ENCODE peak calls at places on chromosomes 3 and 15, in eight cellular contexts. One of them, this sample, is unnamed.

GRCh38 chr3:13150624-13151023 is 77.4 kb upstream of the IQSEC1 start:
- DNase-seq in H54: no peak
- DNase-seq in lower leg skin: peak; percentile 48
- DNase-seq in mesothelial cell of epicardium: no peak
- DNase-seq in iPS DF 6.9: no peak
- DNase-seq in HT-29: no peak
- DNase-seq in stimulated activated CD4-positive, alpha-beta T cell treated with anti-CD3 and anti-CD28 coated beads, Interleukin-1b, Interleukin-23, amount 100 ng/mL, for 48 hours: no peak
- DNase-seq in IMR-90: no peak
- DNase-seq in this sample: no peak

GRCh38 chr3:105853801-105854432 is 14.9 kb downstream of the CBLB start:
- DNase-seq in H54: no peak
- DNase-seq in lower leg skin: no peak
- DNase-seq in mesothelial cell of epicardium: no peak
- DNase-seq in iPS DF 6.9: no peak
- DNase-seq in HT-29: no peak
- DNase-seq in stimulated activated CD4-positive, alpha-beta T cell treated with anti-CD3 and anti-CD28 coated beads, Interleukin-1b, Interleukin-23, amount 100 ng/mL, for 48 hours: no peak
- DNase-seq in IMR-90: no peak
- DNase-seq in this sample: no peak

GRCh38 chr3:72724070-72724469 is 124.2 kb downstream of the SHQ1 start:
- DNase-seq in H54: no peak
- DNase-seq in lower leg skin: no peak
- DNase-seq in mesothelial cell of epicardium: no peak
- DNase-seq in iPS DF 6.9: no peak
- DNase-seq in HT-29: no peak
- DNase-seq in stimulated activated CD4-positive, alpha-beta T cell treated with anti-CD3 and anti-CD28 coated beads, Interleukin-1b, Interleukin-23, amount 100 ng/mL, for 48 hours: no peak
- DNase-seq in IMR-90: no peak
- DNase-seq in this sample: no peak

GRCh38 chr3:113594066-113594465 is 61.7 kb downstream of the SIDT1 start:
- DNase-seq in H54: no peak
- DNase-seq in lower leg skin: no peak
- DNase-seq in mesothelial cell of epicardium: no peak
- DNase-seq in iPS DF 6.9: no peak
- DNase-seq in HT-29: no peak
- DNase-seq in stimulated activated CD4-positive, alpha-beta T cell treated with anti-CD3 and anti-CD28 coated beads, Interleukin-1b, Interleukin-23, amount 100 ng/mL, for 48 hours: no peak
- DNase-seq in IMR-90: no peak
- DNase-seq in this sample: no peak

GRCh38 chr3:162334537-162334936 is 837.9 kb downstream of the OTOL1 start:
- DNase-seq in H54: no peak
- DNase-seq in lower leg skin: no peak
- DNase-seq in mesothelial cell of epicardium: no peak
- DNase-seq in iPS DF 6.9: no peak
- DNase-seq in HT-29: no peak
- DNase-seq in stimulated activated CD4-positive, alpha-beta T cell treated with anti-CD3 and anti-CD28 coated beads, Interleukin-1b, Interleukin-23, amount 100 ng/mL, for 48 hours: no peak
- DNase-seq in IMR-90: no peak
- DNase-seq in this sample: no peak

GRCh38 chr3:197589545-197589944 is 33.8 kb upstream of the BDH1 start:
- DNase-seq in H54: no peak
- DNase-seq in lower leg skin: no peak
- DNase-seq in mesothelial cell of epicardium: no peak
- DNase-seq in iPS DF 6.9: no peak
- DNase-seq in HT-29: no peak
- DNase-seq in stimulated activated CD4-positive, alpha-beta T cell treated with anti-CD3 and anti-CD28 coated beads, Interleukin-1b, Interleukin-23, amount 100 ng/mL, for 48 hours: no peak
- DNase-seq in IMR-90: no peak
- DNase-seq in this sample: no peak

GRCh38 chr3:12143949-12144504 is 14.7 kb downstream of the TIMP4 start:
- DNase-seq in H54: no peak
- DNase-seq in lower leg skin: peak; percentile 94
- DNase-seq in mesothelial cell of epicardium: no peak
- DNase-seq in iPS DF 6.9: no peak
- DNase-seq in HT-29: no peak
- DNase-seq in stimulated activated CD4-positive, alpha-beta T cell treated with anti-CD3 and anti-CD28 coated beads, Interleukin-1b, Interleukin-23, amount 100 ng/mL, for 48 hours: no peak
- DNase-seq in IMR-90: peak; percentile 81
- DNase-seq in this sample: no peak

GRCh38 chr15:43520138-43520537 is 2.7 kb downstream of the MAP1A start:
- DNase-seq in H54: no peak
- DNase-seq in lower leg skin: peak; percentile 63
- DNase-seq in mesothelial cell of epicardium: no peak
- DNase-seq in iPS DF 6.9: no peak
- DNase-seq in HT-29: no peak
- DNase-seq in stimulated activated CD4-positive, alpha-beta T cell treated with anti-CD3 and anti-CD28 coated beads, Interleukin-1b, Interleukin-23, amount 100 ng/mL, for 48 hours: no peak
- DNase-seq in IMR-90: no peak
- DNase-seq in this sample: no peak

GRCh38 chr3:125381743-125382142 is 6.6 kb upstream of the ZNF148 start:
- DNase-seq in H54: peak; percentile 42
- DNase-seq in lower leg skin: no peak
- DNase-seq in mesothelial cell of epicardium: no peak
- DNase-seq in iPS DF 6.9: no peak
- DNase-seq in HT-29: peak; percentile 18
- DNase-seq in stimulated activated CD4-positive, alpha-beta T cell treated with anti-CD3 and anti-CD28 coated beads, Interleukin-1b, Interleukin-23, amount 100 ng/mL, for 48 hours: peak; percentile 14
- DNase-seq in IMR-90: peak; percentile 81
- DNase-seq in this sample: peak; percentile 55

GRCh38 chr3:32307591-32307990 is 69.1 kb downstream of the CMTM8 start:
- DNase-seq in H54: no peak
- DNase-seq in lower leg skin: no peak
- DNase-seq in mesothelial cell of epicardium: no peak
- DNase-seq in iPS DF 6.9: no peak
- DNase-seq in HT-29: no peak
- DNase-seq in stimulated activated CD4-positive, alpha-beta T cell treated with anti-CD3 and anti-CD28 coated beads, Interleukin-1b, Interleukin-23, amount 100 ng/mL, for 48 hours: no peak
- DNase-seq in IMR-90: no peak
- DNase-seq in this sample: no peak

GRCh38 chr15:64842986-64843561 is 1.4 kb downstream of the PLEKHO2 start:
- DNase-seq in H54: no peak
- DNase-seq in lower leg skin: peak; percentile 95
- DNase-seq in mesothelial cell of epicardium: no peak
- DNase-seq in iPS DF 6.9: no peak
- DNase-seq in HT-29: no peak
- DNase-seq in stimulated activated CD4-positive, alpha-beta T cell treated with anti-CD3 and anti-CD28 coated beads, Interleukin-1b, Interleukin-23, amount 100 ng/mL, for 48 hours: no peak
- DNase-seq in IMR-90: peak; percentile 59
- DNase-seq in this sample: peak; percentile 76

GRCh38 chr3:58608648-58609047 is 31.5 kb upstream of the FAM107A start:
- DNase-seq in H54: no peak
- DNase-seq in lower leg skin: no peak
- DNase-seq in mesothelial cell of epicardium: no peak
- DNase-seq in iPS DF 6.9: no peak
- DNase-seq in HT-29: no peak
- DNase-seq in stimulated activated CD4-positive, alpha-beta T cell treated with anti-CD3 and anti-CD28 coated beads, Interleukin-1b, Interleukin-23, amount 100 ng/mL, for 48 hours: no peak
- DNase-seq in IMR-90: no peak
- DNase-seq in this sample: no peak

GRCh38 chr15:44482088-44482487 is 54.7 kb downstream of the CTDSPL2 start:
- DNase-seq in H54: no peak
- DNase-seq in lower leg skin: no peak
- DNase-seq in mesothelial cell of epicardium: no peak
- DNase-seq in iPS DF 6.9: no peak
- DNase-seq in HT-29: no peak
- DNase-seq in stimulated activated CD4-positive, alpha-beta T cell treated with anti-CD3 and anti-CD28 coated beads, Interleukin-1b, Interleukin-23, amount 100 ng/mL, for 48 hours: no peak
- DNase-seq in IMR-90: peak; percentile 8
- DNase-seq in this sample: no peak

GRCh38 chr15:55937040-55937439 is 56.4 kb downstream of the NEDD4 start:
- DNase-seq in H54: no peak
- DNase-seq in lower leg skin: no peak
- DNase-seq in mesothelial cell of epicardium: no peak
- DNase-seq in iPS DF 6.9: no peak
- DNase-seq in HT-29: no peak
- DNase-seq in stimulated activated CD4-positive, alpha-beta T cell treated with anti-CD3 and anti-CD28 coated beads, Interleukin-1b, Interleukin-23, amount 100 ng/mL, for 48 hours: no peak
- DNase-seq in IMR-90: peak; percentile 64
- DNase-seq in this sample: no peak

GRCh38 chr15:63349156-63349555 is 32.5 kb downstream of the CA12 start:
- DNase-seq in H54: no peak
- DNase-seq in lower leg skin: no peak
- DNase-seq in mesothelial cell of epicardium: no peak
- DNase-seq in iPS DF 6.9: no peak
- DNase-seq in HT-29: peak; percentile 29
- DNase-seq in stimulated activated CD4-positive, alpha-beta T cell treated with anti-CD3 and anti-CD28 coated beads, Interleukin-1b, Interleukin-23, amount 100 ng/mL, for 48 hours: no peak
- DNase-seq in IMR-90: no peak
- DNase-seq in this sample: no peak

GRCh38 chr3:15666277-15666676 is 64.7 kb downstream of the BTD start:
- DNase-seq in H54: no peak
- DNase-seq in lower leg skin: no peak
- DNase-seq in mesothelial cell of epicardium: no peak
- DNase-seq in iPS DF 6.9: no peak
- DNase-seq in HT-29: no peak
- DNase-seq in stimulated activated CD4-positive, alpha-beta T cell treated with anti-CD3 and anti-CD28 coated beads, Interleukin-1b, Interleukin-23, amount 100 ng/mL, for 48 hours: no peak
- DNase-seq in IMR-90: no peak
- DNase-seq in this sample: no peak

GRCh38 chr3:11995061-11995460 is 9.1 kb upstream of the SYN2 start:
- DNase-seq in H54: no peak
- DNase-seq in lower leg skin: no peak
- DNase-seq in mesothelial cell of epicardium: no peak
- DNase-seq in iPS DF 6.9: no peak
- DNase-seq in HT-29: no peak
- DNase-seq in stimulated activated CD4-positive, alpha-beta T cell treated with anti-CD3 and anti-CD28 coated beads, Interleukin-1b, Interleukin-23, amount 100 ng/mL, for 48 hours: no peak
- DNase-seq in IMR-90: no peak
- DNase-seq in this sample: no peak

GRCh38 chr3:29441422-29441821 is 160.6 kb downstream of the RBMS3 start:
- DNase-seq in H54: no peak
- DNase-seq in lower leg skin: no peak
- DNase-seq in mesothelial cell of epicardium: no peak
- DNase-seq in iPS DF 6.9: no peak
- DNase-seq in HT-29: no peak
- DNase-seq in stimulated activated CD4-positive, alpha-beta T cell treated with anti-CD3 and anti-CD28 coated beads, Interleukin-1b, Interleukin-23, amount 100 ng/mL, for 48 hours: no peak
- DNase-seq in IMR-90: no peak
- DNase-seq in this sample: no peak

GRCh38 chr15:30990451-30991300 is 752 bp downstream of the MTMR10 start:
- DNase-seq in H54: no peak
- DNase-seq in lower leg skin: no peak
- DNase-seq in mesothelial cell of epicardium: no peak
- DNase-seq in iPS DF 6.9: no peak
- DNase-seq in HT-29: peak; percentile 67
- DNase-seq in stimulated activated CD4-positive, alpha-beta T cell treated with anti-CD3 and anti-CD28 coated beads, Interleukin-1b, Interleukin-23, amount 100 ng/mL, for 48 hours: peak; percentile 5
- DNase-seq in IMR-90: peak; percentile 22
- DNase-seq in this sample: peak; percentile 33